ENCODE peak calls at places on chromosomes 11 and 22, in nine cellular contexts. E, Q, X, I, C, Z, S, F and P are unnamed samples.

GRCh38 chr11:91194551-91194950 is 971.7 kb upstream of the CHORDC1 start:
- DNase-seq in E (no peak), Q (no peak), X (no peak), I (no peak), C (no peak), Z (no peak), S (no peak), F (no peak), P (no peak)

GRCh38 chr11:71120346-71120963 is 131.9 kb downstream of the SHANK2 start:
- DNase-seq in E (no peak), Q (no peak), X (no peak), I (peak; percentile 18), C (peak; percentile 71), Z (no peak), S (no peak), F (no peak), P (no peak)

GRCh38 chr22:39493759-39494158 is 8.3 kb upstream of the MIEF1 start:
- DNase-seq in E (no peak), Q (no peak), X (no peak), I (peak; percentile 65), C (no peak), Z (peak; percentile 96), S (peak; percentile 95), F (no peak), P (no peak)

GRCh38 chr11:130899106-130899505 is 17.2 kb downstream of the SNX19 start:
- DNase-seq in E (no peak), Q (no peak), X (no peak), I (no peak), C (no peak), Z (no peak), S (no peak), F (peak; percentile 90), P (no peak)

GRCh38 chr22:31626427-31627150 is 35.4 kb downstream of the PISD start:
- DNase-seq in E (no peak), Q (no peak), X (no peak), I (peak; percentile 68), C (no peak), Z (peak; percentile 32), S (peak; percentile 27), F (no peak), P (no peak)

GRCh38 chr11:45507916-45508315 is 157.5 kb downstream of the CHST1 start:
- DNase-seq in E (no peak), Q (no peak), X (no peak), I (no peak), C (no peak), Z (no peak), S (no peak), F (no peak), P (no peak)

GRCh38 chr11:1753426-1754305 is 3.3 kb upstream of the IFITM10 start:
- DNase-seq in E (no peak), Q (no peak), X (no peak), I (no peak), C (no peak), Z (no peak), S (no peak), F (no peak), P (no peak)

GRCh38 chr22:36733271-36733670 is 29.7 kb upstream of the CACNG2 start:
- DNase-seq in E (no peak), Q (no peak), X (no peak), I (no peak), C (no peak), Z (no peak), S (no peak), F (no peak), P (no peak)

GRCh38 chr22:46737105-46737975 is 712 bp downstream of the CERK start:
- DNase-seq in E (peak; percentile 53), Q (no peak), X (peak; percentile 60), I (peak; percentile 33), C (peak; percentile 37), Z (peak; percentile 62), S (peak; percentile 52), F (no peak), P (peak; percentile 59)

GRCh38 chr11:126628790-126629621 is 273.5 kb downstream of the ST3GAL4 start:
- DNase-seq in E (no peak), Q (no peak), X (no peak), I (peak; percentile 38), C (no peak), Z (peak; percentile 95), S (peak; percentile 88), F (no peak), P (no peak)

GRCh38 chr11:8871283-8871775 is 39.7 kb upstream of the AKIP1 start:
- DNase-seq in E (no peak), Q (no peak), X (no peak), I (peak; percentile 95), C (peak; percentile 84), Z (peak; percentile 95), S (peak; percentile 95), F (no peak), P (no peak)

GRCh38 chr11:103609117-103610066 is 427.0 kb upstream of the DDI1 start:
- DNase-seq in E (no peak), Q (no peak), X (no peak), I (peak; percentile 97), C (peak; percentile 6), Z (peak; percentile 89), S (peak; percentile 93), F (no peak), P (no peak)

GRCh38 chr22:28808716-28809355 is 8.5 kb upstream of the XBP1 start:
- DNase-seq in E (no peak), Q (no peak), X (no peak), I (no peak), C (no peak), Z (no peak), S (no peak), F (no peak), P (no peak)

GRCh38 chr11:119378851-119379465 is 2.5 kb downstream of the USP2 start:
- DNase-seq in E (no peak), Q (no peak), X (no peak), I (no peak), C (peak; percentile 67), Z (no peak), S (no peak), F (no peak), P (no peak)